ENCODE peak calls at places on chromosomes 5 and 9, in four cellular contexts. O is endodermal cell, D is body of pancreas, H is endothelial cell of umbilical vein. Z is an unnamed sample. For H3K36me3, the result is how much of the 10 kb centered on the place peaks cover.

GRCh38 chr9:37692622-37693221 is 42.0 kb downstream of the FRMPD1 start:
- DNase-seq in O (no peak), D (peak), H (no peak), Z (no peak)

GRCh38 chr5:79794347-79794746 is 104.7 kb downstream of the CMYA5 start:
- DNase-seq in O (no peak), D (no peak), H (no peak), Z (no peak)

GRCh38 chr5:180250329-180250728 is 41.3 kb upstream of the RASGEF1C start:
- DNase-seq in O (no peak), D (no peak), H (no peak), Z (no peak)

GRCh38 chr5:145587308-145588071 is 247.7 kb downstream of the PRELID2 start:
- DNase-seq in O (no peak), D (no peak), H (peak), Z (no peak)

GRCh38 chr9:109012009-109012875 is 1.1 kb downstream of the CTNNAL1 start:
- DNase-seq in O (peak), D (peak), H (peak), Z (peak)

GRCh38 chr9:113632776-113633590 is 169.5 kb downstream of the RGS3 start:
- DNase-seq in O (peak), D (no peak), H (no peak), Z (no peak)

GRCh38 chr9:14153310-14153720 is 160.6 kb downstream of the NFIB start:
- DNase-seq in O (no peak), D (no peak), H (peak), Z (no peak)

GRCh38 chr5:110478899-110479298 is 247.6 kb downstream of the TMEM232 start:
- DNase-seq in O (no peak), D (no peak), H (no peak), Z (no peak)

GRCh38 chr9:130658893-130659698 is 5.3 kb upstream of the PRDM12 start:
- DNase-seq in O (no peak), D (no peak), H (no peak), Z (no peak)

GRCh38 chr5:53923969-53924876 is 363.8 kb downstream of the NDUFS4 start:
- DNase-seq in O (no peak), D (no peak), H (no peak), Z (no peak)

GRCh38 chr5:4563400-4563799 is 576.7 kb upstream of the ADAMTS16 start:
- DNase-seq in O (peak), D (no peak), H (no peak), Z (no peak)

GRCh38 chr5:35876922-35877321 is 20.2 kb downstream of the IL7R start:
- DNase-seq in O (no peak), D (no peak), H (no peak), Z (no peak)

GRCh38 chr5:79850316-79850822 is 140.7 kb downstream of the MTX3 start:
- DNase-seq in O (no peak), D (no peak), H (no peak), Z (no peak)

GRCh38 chr5:31664566-31664965 is 25.6 kb downstream of the PDZD2 start:
- DNase-seq in O (peak), D (no peak), H (no peak), Z (no peak)

DNA sequence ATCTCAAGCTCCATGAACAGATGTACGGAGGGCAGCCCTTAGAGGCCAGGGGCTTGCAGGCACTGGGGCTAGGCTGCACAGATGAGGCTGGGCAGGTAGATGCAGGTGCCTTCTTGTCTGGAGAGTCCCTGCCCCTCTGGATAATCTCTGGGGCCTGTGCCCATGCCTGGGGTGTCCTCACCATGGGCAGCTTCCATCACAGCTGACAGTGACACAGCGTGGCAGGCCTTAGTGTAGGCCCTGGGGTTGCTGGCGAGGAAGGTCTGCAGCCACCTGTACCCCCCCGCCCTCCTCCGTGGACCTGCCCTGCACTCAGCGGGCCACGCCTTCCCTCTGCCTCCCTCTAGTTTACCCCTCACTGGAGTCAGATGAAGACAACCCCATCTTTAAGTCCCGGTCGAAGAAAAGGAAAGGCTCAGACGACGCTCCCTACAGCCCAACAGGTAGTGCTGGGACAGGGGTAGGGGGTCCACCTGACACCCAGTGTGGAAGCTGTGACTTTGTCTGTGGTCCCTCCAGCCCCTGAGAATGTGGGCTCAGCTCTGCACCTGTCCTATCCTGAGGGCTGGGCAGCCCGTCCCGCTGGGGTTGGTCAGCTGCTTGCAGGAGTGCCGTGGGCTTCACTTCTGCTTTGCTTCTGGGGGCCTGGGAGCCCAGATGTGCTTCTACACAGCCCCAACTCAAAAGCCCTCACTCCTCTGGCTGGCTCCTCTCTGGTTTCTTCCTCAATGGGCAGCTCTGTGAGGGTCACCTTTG is 98.4 kb downstream of the PHF2 start:
- DNase-seq in O (peak), D (peak), H (no peak), Z (peak)
- H3K36me3 ChIP-seq in O (under half), D (under half), H (under half), Z (under half)

DNA sequence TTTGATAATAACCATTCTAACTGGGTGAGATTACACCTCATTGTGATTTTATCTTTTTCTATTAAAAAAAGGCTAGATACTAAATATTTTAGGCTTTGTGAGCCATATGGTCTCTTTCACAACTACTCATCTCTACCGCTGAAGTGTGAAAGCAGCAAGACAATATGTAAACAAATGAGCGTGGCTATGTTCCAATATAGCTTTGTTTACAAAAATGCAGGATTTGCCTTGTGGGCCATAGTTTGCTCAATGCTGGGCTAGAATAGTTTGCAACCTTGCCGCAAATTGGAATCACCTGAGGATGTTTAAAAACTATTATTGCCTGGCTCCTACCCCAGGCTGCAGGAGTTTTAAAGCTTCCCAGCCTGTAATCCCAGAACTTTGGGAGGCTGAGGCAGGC is 10.2 kb upstream of the GPR150 start:
- DNase-seq in O (no peak), D (no peak), H (no peak), Z (no peak)
- H3K27ac ChIP-seq in O (no peak), D (no peak), H (no peak), Z (no peak)

GRCh38 chr9:137802021-137802420 is 75.6 kb upstream of the CACNA1B start:
- DNase-seq in O (no peak), D (no peak), H (no peak), Z (no peak)

GRCh38 chr9:137800196-137801022 is 77.2 kb upstream of the CACNA1B start:
- DNase-seq in O (no peak), D (no peak), H (no peak), Z (no peak)

GRCh38 chr9:137801023-137801319 is 76.6 kb upstream of the CACNA1B start:
- DNase-seq in O (no peak), D (no peak), H (no peak), Z (no peak)

GRCh38 chr9:137804908-137805356 is 72.7 kb upstream of the CACNA1B start:
- DNase-seq in O (no peak), D (no peak), H (peak), Z (no peak)

GRCh38 chr9:137802521-137803243 is 74.9 kb upstream of the CACNA1B start:
- DNase-seq in O (no peak), D (no peak), H (no peak), Z (no peak)
- H3K36me3 ChIP-seq in O (under half), D (under half), H (under half), Z (under half)

GRCh38 chr9:89367726-89368437 is 49.6 kb downstream of the SECISBP2 start:
- DNase-seq in O (no peak), D (no peak), H (no peak), Z (no peak)
- H3K27ac ChIP-seq in O (no peak), D (no peak), H (no peak), Z (no peak)

GRCh38 chr5:643351-643801 is 31.2 kb downstream of the CEP72 start:
- DNase-seq in O (no peak), D (no peak), H (no peak), Z (no peak)

GRCh38 chr5:644509-644908 is 32.4 kb downstream of the CEP72 start:
- DNase-seq in O (no peak), D (no peak), H (no peak), Z (no peak)

GRCh38 chr5:642481-642880 is 30.3 kb downstream of the CEP72 start:
- DNase-seq in O (no peak), D (no peak), H (no peak), Z (no peak)

GRCh38 chr5:644971-645370 is 32.8 kb downstream of the CEP72 start:
- DNase-seq in O (no peak), D (no peak), H (no peak), Z (no peak)

GRCh38 chr5:643811-644271 is 31.7 kb downstream of the CEP72 start:
- DNase-seq in O (no peak), D (no peak), H (no peak), Z (no peak)
- H3K36me3 ChIP-seq in O (under half), D (under half), H (under half), Z (under half)

GRCh38 chr9:16727452-16728127 is 142.9 kb downstream of the BNC2 start:
- DNase-seq in O (no peak), D (no peak), H (peak), Z (peak)
- H3K27ac ChIP-seq in O (peak), D (no peak), H (peak), Z (peak)

GRCh38 chr5:16693879-16694278 is 77.1 kb upstream of the RETREG1 start:
- DNase-seq in O (no peak), D (no peak), H (no peak), Z (no peak)
- H3K36me3 ChIP-seq in O (half or more), D (under half), H (under half), Z (under half)